ENCODE peak calls at places on chromosomes 4 and X, in seven cellular contexts. B is activated CD8-positive, alpha-beta memory T cell treated with anti-CD3 and anti-CD28 coated beads for 48 hours; U is central memory CD8-positive, alpha-beta T cell; F is lung; J is stromal cell of bone marrow; X is RKO; I is H54. W is an unnamed sample.

GRCh38 chr4:20638825-20639224 is 61.4 kb upstream of the PACRGL start:
- DNase-seq in B (no peak), I (no peak), X (no peak), F (no peak), J (no peak), U (no peak), W (no peak)

GRCh38 chr4:56330691-56331090 is 56.6 kb downstream of the AASDH start:
- DNase-seq in F (no peak), B (no peak), J (no peak), X (no peak), U (no peak), I (no peak), W (no peak)

GRCh38 chrX:23503835-23504539 is 163.3 kb upstream of the PRDX4 start:
- DNase-seq in I (peak), U (no peak), B (no peak), X (peak), J (peak), F (peak), W (no peak)

GRCh38 chr4:38322709-38323108 is 341.3 kb upstream of the KLF3 start:
- DNase-seq in X (no peak), J (peak), B (no peak), I (peak), F (no peak), U (no peak), W (no peak)

GRCh38 chr4:2962614-2963184 is 507 bp downstream of the NOP14 start:
- DNase-seq in I (no peak), X (peak), F (peak), J (no peak), U (no peak), B (no peak), W (peak)

GRCh38 chr4:54660591-54660990 is 2.8 kb downstream of the KIT start:
- DNase-seq in U (no peak), X (no peak), F (no peak), B (no peak), I (no peak), J (peak), W (no peak)

GRCh38 chr4:105613326-105613725 is 60.9 kb downstream of the ARHGEF38 start:
- DNase-seq in F (no peak), B (no peak), U (no peak), X (no peak), J (no peak), I (no peak), W (no peak)

GRCh38 chr4:1330761-1331590 is 16.0 kb upstream of the UVSSA start:
- DNase-seq in I (no peak), B (no peak), F (no peak), J (no peak), X (no peak), U (peak), W (no peak)

GRCh38 chrX:10648608-10649007 is 28.2 kb upstream of the MID1 start:
- DNase-seq in X (no peak), U (no peak), J (no peak), F (no peak), I (no peak), B (no peak), W (no peak)

GRCh38 chr4:180828455-180829018 is 1414.7 kb upstream of the TENM3 start:
- DNase-seq in B (no peak), U (no peak), I (no peak), F (no peak), J (peak), X (peak), W (peak)

GRCh38 chr4:53702334-53703266 is 111.3 kb upstream of the LNX1 start:
- DNase-seq in J (peak), B (no peak), F (peak), I (peak), U (no peak), X (no peak), W (peak)

GRCh38 chr4:10746371-10747143 is 62.0 kb upstream of the CLNK start:
- DNase-seq in B (no peak), F (no peak), I (no peak), J (no peak), U (no peak), X (no peak), W (no peak)

GRCh38 chr4:41881931-41882621 is 53.2 kb upstream of the TMEM33 start:
- DNase-seq in X (no peak), B (no peak), I (no peak), J (no peak), U (no peak), F (no peak), W (no peak)

GRCh38 chrX:72126539-72127140 is 5.1 kb downstream of the RTL5 start:
- DNase-seq in J (peak), I (peak), B (peak), X (peak), F (peak), U (peak), W (peak)

GRCh38 chr4:158172558-158173258 is at the start of gene GASK1B:
- DNase-seq in I (no peak), X (peak), F (no peak), B (no peak), J (no peak), U (no peak), W (no peak)

GRCh38 chr4:182741054-182741453 is 176.1 kb downstream of the DCTD start:
- DNase-seq in I (no peak), B (no peak), F (no peak), J (no peak), X (no peak), U (no peak), W (no peak)

GRCh38 chrX:74187211-74187610 is 116.8 kb upstream of the ZCCHC13 start:
- DNase-seq in F (no peak), I (no peak), B (no peak), X (no peak), J (no peak), U (no peak), W (no peak)

GRCh38 chr4:2168469-2169319 is 73.2 kb downstream of the HAUS3 start:
- DNase-seq in J (no peak), U (no peak), I (no peak), F (no peak), X (no peak), B (no peak), W (no peak)

GRCh38 chr4:17494258-17494657 is 17.6 kb downstream of the QDPR start:
- DNase-seq in B (no peak), F (no peak), J (peak), U (no peak), I (peak), X (peak), W (no peak)

GRCh38 chr4:61614256-61614655 is 414.1 kb downstream of the ADGRL3 start:
- DNase-seq in X (peak), B (no peak), J (no peak), I (no peak), F (no peak), U (no peak), W (no peak)

GRCh38 chrX:40845331-40845911 is 110.1 kb upstream of the MED14 start:
- DNase-seq in J (peak), U (no peak), B (no peak), I (no peak), F (no peak), X (no peak), W (no peak)

GRCh38 chrX:7570432-7571009 is 272.4 kb upstream of the VCX start:
- DNase-seq in I (no peak), F (no peak), X (no peak), J (no peak), B (no peak), U (no peak), W (no peak)

W was measured in neural crest cell.